ENCODE peak calls at places on chromosomes 4 and X, in six cellular contexts. Z is AG04450, R is IMR-90, F is A549, C is Peyer's patch, P is left lung. J is an unnamed sample.

GRCh38 chr4:40586034-40586433 is 43.6 kb downstream of the RBM47 start:
- DNase-seq in F (no peak), R (peak; percentile 47), C (no peak), Z (no peak), P (no peak), J (no peak)

GRCh38 chrX:17738002-17738713 is 865 bp downstream of the SCML1 start:
- DNase-seq in P (peak; percentile 54), C (peak; percentile 56), R (peak; percentile 24), Z (no peak), F (no peak), J (no peak)

GRCh38 chr4:110424144-110424543 is 51.8 kb upstream of the ENPEP start:
- DNase-seq in F (no peak), Z (no peak), P (no peak), R (no peak), C (no peak), J (no peak)

GRCh38 chrX:9847071-9847470 is 60.8 kb downstream of the SHROOM2 start:
- DNase-seq in C (no peak), Z (no peak), P (no peak), R (peak; percentile 72), F (no peak), J (peak; percentile 27)

GRCh38 chr4:183443609-183444148 is 757 bp upstream of the CDKN2AIP start:
- DNase-seq in C (no peak), P (no peak), R (peak; percentile 52), F (peak; percentile 25), Z (peak; percentile 2), J (no peak)

GRCh38 chrX:95056901-95057300 is 1382.9 kb downstream of the FAM133A start:
- DNase-seq in Z (no peak), C (no peak), F (no peak), P (no peak), R (peak; percentile 4), J (no peak)

GRCh38 chr4:145843148-145843547 is 95.5 kb downstream of the ZNF827 start:
- DNase-seq in F (no peak), Z (peak; percentile 36), P (no peak), C (no peak), R (peak; percentile 83), J (peak; percentile 15)

GRCh38 chrX:47831788-47832187 is 4.9 kb upstream of the ZNF81 start:
- DNase-seq in Z (no peak), R (peak; percentile 18), C (peak; percentile 70), P (peak; percentile 39), F (peak; percentile 38), J (peak; percentile 40)

GRCh38 chr4:113355550-113356371 is 306.3 kb downstream of the ANK2 start:
- DNase-seq in F (no peak), Z (peak; percentile 32), C (peak; percentile 63), R (peak; percentile 90), P (peak; percentile 47), J (peak; percentile 45)

DNA sequence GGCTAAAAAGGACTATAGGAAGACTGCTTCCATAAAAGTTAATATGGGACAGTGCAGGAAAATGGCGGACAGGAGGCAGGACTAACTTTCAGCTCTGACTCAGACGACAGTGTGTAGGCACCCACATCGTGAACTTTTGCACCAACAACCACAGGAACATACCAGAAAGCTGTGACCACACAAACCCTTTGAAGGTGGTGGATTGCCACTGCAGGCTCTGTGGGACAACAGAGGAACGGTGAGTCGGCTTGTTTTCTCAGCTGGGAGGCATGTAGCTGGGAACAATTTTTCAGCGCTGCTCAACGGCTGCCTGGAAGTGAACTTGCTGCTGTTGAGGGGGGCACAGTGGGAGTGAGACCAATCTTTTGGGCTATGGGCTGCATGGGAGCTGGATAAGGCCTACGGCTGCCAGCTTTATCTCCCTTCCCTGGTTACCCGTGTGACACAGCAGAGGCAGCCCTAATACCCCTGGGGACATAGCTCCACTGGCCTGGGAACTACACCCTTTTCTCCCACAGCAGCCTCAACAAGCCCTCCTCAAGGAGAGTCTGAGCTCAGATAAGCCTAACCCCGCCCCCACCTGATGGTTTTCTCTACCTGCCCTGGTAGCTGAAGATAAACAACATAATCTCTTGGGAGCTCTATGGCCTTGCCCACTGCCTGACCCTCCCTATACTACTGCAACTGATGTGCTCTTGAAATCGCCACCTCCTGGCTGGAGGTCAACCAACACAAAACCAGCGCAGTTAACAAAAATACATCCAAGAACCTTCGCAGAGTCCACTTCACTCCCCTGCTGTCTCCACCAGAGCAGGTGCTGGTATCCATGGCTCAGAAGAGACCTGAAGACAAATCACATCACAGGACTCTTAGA is 1537.0 kb downstream of the C4orf33 start:
- DNase-seq in P (no peak), R (no peak), F (no peak), Z (no peak), C (no peak), J (no peak)
- TF ChIP-seq CTCF in P (no peak), R (no peak), F (no peak), Z (no peak), C (no peak), J (no peak)

DNA sequence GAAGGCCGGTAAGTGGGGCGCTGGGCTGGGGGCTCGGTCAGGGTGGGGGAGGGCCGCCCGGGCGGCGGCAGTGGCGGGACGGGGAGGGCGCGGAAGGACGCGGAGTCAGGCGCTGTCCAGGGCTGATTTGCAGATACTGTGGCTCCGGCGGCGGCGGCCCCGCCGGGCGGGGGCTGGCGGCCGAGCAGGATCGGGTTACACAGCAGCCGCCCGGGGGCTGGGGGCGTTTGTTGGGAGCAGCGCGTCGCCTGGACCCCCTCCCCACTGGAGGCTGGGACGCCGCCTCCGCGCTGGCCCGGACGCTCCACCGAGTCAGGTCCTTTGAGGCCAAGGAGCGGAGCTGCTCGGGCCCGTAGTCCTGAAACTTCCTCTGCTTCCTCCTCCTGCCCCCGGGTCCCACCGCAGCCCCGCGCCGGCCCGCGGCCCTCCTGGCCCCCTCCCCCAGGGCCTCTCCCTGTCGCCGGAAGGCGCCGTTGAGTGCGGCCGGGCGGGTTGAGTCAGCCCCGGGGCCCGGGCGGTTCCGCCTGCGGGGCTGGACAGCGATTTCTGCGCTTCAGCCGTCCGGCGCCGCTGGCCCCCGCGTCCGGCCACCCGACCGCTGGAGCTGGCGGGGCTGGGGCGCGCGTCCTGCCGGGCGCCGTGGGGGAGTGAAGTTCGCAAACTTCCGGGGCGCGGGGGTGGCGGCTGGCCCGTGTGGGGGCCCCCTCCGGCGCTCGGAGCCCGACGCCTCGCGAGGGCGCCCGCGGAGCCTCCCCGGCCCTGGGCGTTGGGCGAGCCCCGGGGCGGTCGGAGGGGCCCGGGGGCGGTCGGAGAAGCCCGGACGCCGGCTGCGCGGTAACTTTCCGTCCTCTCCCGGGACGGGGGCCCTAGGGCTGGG is 744 bp downstream of the REST start:
- DNase-seq in F (peak; percentile 46), R (peak; percentile 68), P (peak; percentile 77), C (peak; percentile 84), Z (no peak), J (peak; percentile 78)
- TF ChIP-seq CTCF in F (peak; percentile 9), R (no peak), P (no peak), C (no peak), Z (peak; percentile 3), J (peak; percentile 40)

GRCh38 chr4:177375372-177375771 is 65.7 kb downstream of the NEIL3 start:
- DNase-seq in R (peak; percentile 10), F (no peak), C (no peak), P (no peak), Z (no peak), J (no peak)

GRCh38 chr4:177374966-177375365 is 65.3 kb downstream of the NEIL3 start:
- DNase-seq in F (no peak), R (no peak), Z (no peak), C (no peak), P (no peak), J (no peak)

GRCh38 chr4:177371452-177371851 is 61.8 kb downstream of the NEIL3 start:
- DNase-seq in F (no peak), P (no peak), R (no peak), Z (no peak), C (no peak), J (no peak)

GRCh38 chr4:177380730-177381287 is 61.4 kb downstream of the AGA start:
- DNase-seq in Z (no peak), C (no peak), P (no peak), F (peak; percentile 17), R (no peak), J (no peak)

GRCh38 chr4:177375971-177376370 is 66.3 kb downstream of the AGA start:
- DNase-seq in Z (no peak), C (no peak), R (no peak), F (no peak), P (no peak), J (no peak)
- TF ChIP-seq CTCF in Z (no peak), C (no peak), R (no peak), F (no peak), P (no peak), J (no peak)

DNA sequence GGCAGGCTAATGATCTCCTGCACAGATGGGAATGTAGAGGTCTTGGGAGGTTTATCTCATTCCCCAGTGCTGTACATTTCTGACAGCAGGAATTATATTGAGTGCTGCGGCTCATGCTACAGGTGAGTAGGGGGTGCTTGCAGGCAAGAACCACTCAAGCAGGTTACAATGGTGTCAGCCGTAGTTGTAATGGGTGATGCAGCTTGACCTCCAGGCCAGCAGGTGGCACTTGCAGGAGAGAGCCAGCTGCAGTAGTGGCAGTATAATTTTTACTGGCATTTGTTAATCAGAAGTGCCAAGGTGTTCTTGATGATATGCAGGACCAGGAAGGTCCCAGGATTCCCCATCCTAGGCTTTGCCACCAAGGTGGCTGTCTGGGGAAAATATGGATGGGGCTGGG is 759.6 kb upstream of the NDST4 start:
- DNase-seq in F (no peak), R (no peak), Z (no peak), P (no peak), C (no peak), J (no peak)
- TF ChIP-seq CTCF in F (no peak), R (no peak), Z (no peak), P (no peak), C (no peak), J (no peak)

DNA sequence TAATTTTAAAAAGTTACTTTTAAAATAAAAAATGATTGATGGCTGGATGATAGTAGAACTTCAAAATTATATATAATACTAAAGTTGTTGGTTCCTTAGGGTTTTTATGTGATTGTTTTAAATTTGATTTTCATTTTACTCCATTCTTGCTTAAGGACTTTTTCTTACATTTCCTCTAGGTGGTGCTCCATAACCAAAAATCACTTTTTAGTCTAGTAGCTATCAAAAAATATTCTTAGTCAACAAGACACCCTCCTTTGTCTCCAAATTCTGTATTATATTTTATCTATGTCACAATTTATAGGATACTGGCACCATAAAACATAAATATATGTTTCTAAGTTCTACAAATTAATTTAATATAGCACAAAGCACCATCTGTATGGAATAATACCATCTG is 67.2 kb upstream of the BRWD3 start:
- DNase-seq in F (peak; percentile 5), Z (no peak), P (no peak), R (peak; percentile 44), C (no peak), J (peak; percentile 0)
- TF ChIP-seq CTCF in F (peak; percentile 50), Z (peak; percentile 45), P (peak; percentile 19), R (peak; percentile 59), C (peak; percentile 30), J (peak; percentile 27)